ENCODE peak calls at places on chromosomes 2 and 18, in five cellular contexts. C is HepG2, V is K562, B is upper lobe of left lung, M is GM12878. X is an unnamed sample.

GRCh38 chr2:129726271-129726670 is 253.2 kb upstream of the RAB6C start:
- ATAC-seq in C (no peak), V (no peak), B (no peak), M (no peak), X (no peak)

GRCh38 chr18:79309572-79310278 is 86.0 kb upstream of the NFATC1 start:
- ATAC-seq in C (no peak), V (no peak), B (no peak), M (no peak), X (no peak)

GRCh38 chr2:28449489-28450395 is 46.1 kb upstream of the PLB1 start:
- ATAC-seq in C (no peak), V (peak; percentile 27), B (peak; percentile 70), M (peak; percentile 75), X (no peak)

GRCh38 chr18:6624271-6624670 is 105.2 kb upstream of the ARHGAP28 start:
- ATAC-seq in C (no peak), V (no peak), B (peak; percentile 72), M (no peak), X (peak; percentile 41)

GRCh38 chr2:191049728-191050639 is 36.0 kb upstream of the STAT1 start:
- ATAC-seq in C (peak; percentile 89), V (no peak), B (peak; percentile 74), M (peak; percentile 93), X (peak; percentile 84)

GRCh38 chr2:143420313-143420712 is 291.1 kb downstream of the ARHGAP15 start:
- ATAC-seq in C (no peak), V (no peak), B (no peak), M (no peak), X (no peak)

GRCh38 chr2:85873679-85874078 is 15.1 kb downstream of the ST3GAL5 start:
- ATAC-seq in C (peak; percentile 87), V (peak; percentile 87), B (no peak), M (peak; percentile 54), X (no peak)

GRCh38 chr18:59921384-59921891 is 21.6 kb downstream of the PMAIP1 start:
- ATAC-seq in C (no peak), V (no peak), B (no peak), M (peak; percentile 56), X (no peak)

GRCh38 chr2:53884883-53885282 is 25.1 kb upstream of the GPR75 start:
- ATAC-seq in C (no peak), V (no peak), B (no peak), M (no peak), X (no peak)

GRCh38 chr2:20584637-20585321 is 66.1 kb downstream of the HS1BP3 start:
- ATAC-seq in C (peak; percentile 79), V (no peak), B (peak; percentile 24), M (no peak), X (peak; percentile 93)

GRCh38 chr2:57450170-57450569 is 596.4 kb upstream of the VRK2 start:
- ATAC-seq in C (no peak), V (no peak), B (no peak), M (peak; percentile 88), X (no peak)

GRCh38 chr2:102141915-102142828 is at the start of gene IL1R1:
- ATAC-seq in C (peak; percentile 90), V (peak; percentile 95), B (peak; percentile 95), M (no peak), X (peak; percentile 95)

GRCh38 chr2:124973396-124973795 is 948.3 kb downstream of the CNTNAP5 start:
- ATAC-seq in C (no peak), V (no peak), B (no peak), M (no peak), X (no peak)

GRCh38 chr2:127066942-127067341 is 40.0 kb downstream of the BIN1 start:
- ATAC-seq in C (no peak), V (no peak), B (peak; percentile 53), M (no peak), X (peak; percentile 41)
- H3K4me1 ChIP-seq in C (peaks cover 28% of the 10 kb centered on the region), V (peaks cover 52% of the 10 kb centered on the region), B (peaks cover 40% of the 10 kb centered on the region), M (peaks cover 11% of the 10 kb centered on the region), X (no peaks in the 10 kb centered on the region)

GRCh38 chr2:218710687-218711549 is at the start of gene TTLL4:
- ATAC-seq in C (peak; percentile 95), V (peak; percentile 98), B (peak; percentile 100), M (peak; percentile 94), X (peak; percentile 98)
- TF ChIP-seq EP300 in C (peak; percentile 29), V (no peak), B (no peak), M (no peak), X (no peak)

DNA sequence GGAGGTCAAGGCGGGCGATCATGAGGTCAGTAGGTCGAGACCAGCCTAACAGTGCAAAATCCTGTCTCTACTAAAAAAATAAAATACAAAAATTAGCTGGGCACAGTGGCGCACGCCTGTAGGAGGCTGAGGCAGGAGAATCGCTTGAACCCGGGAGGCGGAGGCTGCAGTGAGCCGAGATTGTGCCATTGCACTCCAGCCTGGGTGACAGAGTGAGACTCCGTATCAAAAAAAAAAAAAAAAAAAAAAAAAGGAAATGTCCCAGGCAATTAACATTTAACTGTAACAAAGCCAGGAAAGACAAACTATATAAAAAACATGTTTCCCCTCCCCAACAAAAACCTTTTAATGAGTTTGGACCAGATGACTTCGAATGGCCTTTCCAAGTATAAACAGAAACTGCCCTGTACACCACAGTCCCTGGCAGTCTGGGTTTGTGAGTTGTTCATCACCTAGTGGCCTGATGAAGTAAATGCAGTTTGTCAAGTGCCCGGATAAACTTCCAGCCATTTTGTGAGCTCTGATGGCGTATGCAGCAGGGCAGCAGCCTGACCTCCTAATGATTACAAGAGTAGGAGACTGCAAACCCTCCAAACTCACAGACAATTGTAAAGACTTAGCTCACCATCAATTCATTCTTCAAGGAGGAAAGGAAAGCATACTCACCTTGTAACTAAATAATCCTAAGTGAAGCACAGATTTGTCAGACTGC is 16.6 kb upstream of the PCBP1 start:
- ATAC-seq in C (peak; percentile 90), V (peak; percentile 96), B (peak; percentile 98), M (peak; percentile 86), X (peak; percentile 90)
- TF ChIP-seq POLR2AphosphoS5 in C (no peak), V (peak; percentile 30), B (peak; percentile 29), M (peak; percentile 41), X (peak; percentile 44)

DNA sequence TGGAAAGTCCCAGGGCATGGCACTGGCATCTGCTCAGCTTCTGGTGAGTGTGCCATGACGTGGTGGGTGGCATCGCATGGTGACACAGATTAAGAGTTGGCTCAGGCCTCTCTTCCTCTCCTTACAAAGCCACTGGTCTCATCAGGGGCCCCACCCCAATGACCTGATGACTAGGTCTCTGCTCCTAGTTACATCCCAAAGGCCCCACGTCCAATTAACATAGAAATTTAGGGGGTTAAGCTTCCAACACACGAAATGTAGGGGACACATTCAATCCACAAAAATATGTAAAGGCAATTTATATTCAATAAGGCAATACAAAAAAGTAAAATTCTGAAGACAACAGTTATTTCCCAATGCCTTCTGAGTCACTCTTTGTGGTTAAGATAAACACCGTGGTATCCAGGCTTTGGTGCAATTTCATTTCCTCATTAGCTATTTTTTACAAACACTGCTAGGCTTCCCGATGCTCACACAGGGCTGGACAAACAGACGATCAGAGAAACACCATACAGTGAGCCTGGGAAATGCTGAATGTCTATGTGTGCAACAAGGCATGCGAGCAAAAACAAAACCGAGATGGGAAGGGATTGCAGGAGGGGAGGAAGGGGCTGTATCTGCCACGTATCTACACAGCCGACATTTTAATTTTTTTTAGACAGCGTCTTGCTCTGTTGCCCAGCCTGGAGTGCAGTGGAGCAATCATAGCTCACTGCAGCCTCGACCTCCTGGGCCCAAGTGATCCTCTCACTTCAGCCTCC is 67.2 kb downstream of the MBP start:
- ATAC-seq in C (no peak), V (no peak), B (peak; percentile 73), M (peak; percentile 46), X (peak; percentile 65)
- H3K4me1 ChIP-seq in C (peaks cover 22% of the 10 kb centered on the region), V (no peaks in the 10 kb centered on the region), B (peaks cover 60% of the 10 kb centered on the region), M (peaks cover 89% of the 10 kb centered on the region), X (peaks cover 25% of the 10 kb centered on the region)

GRCh38 chr2:168633895-168634294 is 168.5 kb upstream of the NOSTRIN start:
- ATAC-seq in C (no peak), V (no peak), B (no peak), M (peak; percentile 81), X (no peak)

GRCh38 chr2:168633200-168633599 is 169.2 kb upstream of the NOSTRIN start:
- ATAC-seq in C (no peak), V (no peak), B (no peak), M (peak; percentile 41), X (peak; percentile 69)

GRCh38 chr2:168635065-168635577 is 167.3 kb upstream of the NOSTRIN start:
- ATAC-seq in C (peak; percentile 33), V (peak; percentile 44), B (peak; percentile 65), M (peak; percentile 60), X (peak; percentile 22)

GRCh38 chr2:168632733-168633132 is 169.7 kb upstream of the NOSTRIN start:
- ATAC-seq in C (no peak), V (peak; percentile 87), B (peak; percentile 58), M (no peak), X (peak; percentile 96)
- TF ChIP-seq EP300 in C (no peak), V (no peak), B (peak; percentile 77), M (no peak), X (peak; percentile 80)

GRCh38 chr18:47908523-47909039 is 21.9 kb downstream of the SMAD2 start:
- ATAC-seq in C (no peak), V (no peak), B (no peak), M (no peak), X (no peak)
- TF ChIP-seq POLR2AphosphoS5 in C (no peak), V (no peak), B (no peak), M (no peak), X (no peak)

GRCh38 chr2:174780871-174781270 is 16.6 kb upstream of the CHRNA1 start:
- ATAC-seq in C (no peak), V (no peak), B (no peak), M (no peak), X (no peak)
- H3K4me1 ChIP-seq in C (no peaks in the 10 kb centered on the region), V (no peaks in the 10 kb centered on the region), B (no peaks in the 10 kb centered on the region), M (peaks cover 10% of the 10 kb centered on the region), X (no peaks in the 10 kb centered on the region)

GRCh38 chr2:235052514-235053354 is 100.9 kb downstream of the SH3BP4 start:
- ATAC-seq in C (peak; percentile 3), V (no peak), B (no peak), M (no peak), X (no peak)

GRCh38 chr2:235051436-235052260 is 99.8 kb downstream of the SH3BP4 start:
- ATAC-seq in C (no peak), V (no peak), B (peak; percentile 34), M (no peak), X (peak; percentile 27)

GRCh38 chr2:235049719-235050118 is 97.9 kb downstream of the SH3BP4 start:
- ATAC-seq in C (no peak), V (no peak), B (no peak), M (no peak), X (no peak)

GRCh38 chr2:235049069-235049468 is 97.3 kb downstream of the SH3BP4 start:
- ATAC-seq in C (no peak), V (no peak), B (no peak), M (no peak), X (no peak)

GRCh38 chr2:235050992-235051351 is 99.2 kb downstream of the SH3BP4 start:
- ATAC-seq in C (peak; percentile 5), V (peak; percentile 59), B (peak; percentile 72), M (no peak), X (peak; percentile 91)
- TF ChIP-seq EP300 in C (no peak), V (no peak), B (peak; percentile 70), M (no peak), X (no peak)